ENCODE peak calls at places on chromosomes 3 and 15, in six cellular contexts. D, H, R, C, B and N are unnamed samples.

GRCh38 chr3:117619805-117620204 is 910.2 kb downstream of the TUSC7 start:
- DNase-seq in D (no peak), H (no peak), R (no peak), C (no peak), B (no peak), N (no peak)

GRCh38 chr15:31447893-31448634 is 121.4 kb downstream of the KLF13 start:
- DNase-seq in D (no peak), H (no peak), R (no peak), C (no peak), B (no peak), N (no peak)

GRCh38 chr3:120350431-120350941 is 1.3 kb upstream of the LRRC58 start:
- DNase-seq in D (peak; percentile 46), H (peak; percentile 76), R (no peak), C (peak; percentile 54), B (peak; percentile 92), N (peak; percentile 73)

GRCh38 chr15:48112242-48112641 is 8.5 kb upstream of the SLC24A5 start:
- DNase-seq in D (no peak), H (peak; percentile 7), R (no peak), C (no peak), B (peak; percentile 49), N (peak; percentile 41)

GRCh38 chr3:25181096-25181495 is 247.0 kb upstream of the RARB start:
- DNase-seq in D (no peak), H (no peak), R (no peak), C (no peak), B (no peak), N (no peak)

GRCh38 chr3:166837535-166837934 is 542.6 kb downstream of the ZBBX start:
- DNase-seq in D (no peak), H (no peak), R (no peak), C (no peak), B (no peak), N (no peak)

GRCh38 chr15:98774756-98775497 is 126.6 kb downstream of the IGF1R start:
- DNase-seq in D (no peak), H (no peak), R (no peak), C (no peak), B (no peak), N (no peak)

GRCh38 chr3:179452166-179452544 is 885 bp upstream of the GNB4 start:
- DNase-seq in D (no peak), H (peak; percentile 79), R (no peak), C (peak; percentile 55), B (peak; percentile 91), N (no peak)

GRCh38 chr3:13397316-13397715 is 22.8 kb downstream of the NUP210 start:
- DNase-seq in D (no peak), H (no peak), R (no peak), C (no peak), B (no peak), N (no peak)

GRCh38 chr3:143000525-143000924 is 845 bp upstream of the U2SURP start:
- DNase-seq in D (no peak), H (peak; percentile 62), R (no peak), C (no peak), B (no peak), N (no peak)

GRCh38 chr15:50315814-50316630 is 39.0 kb downstream of the GABPB1 start:
- DNase-seq in D (no peak), H (peak; percentile 71), R (no peak), C (peak; percentile 10), B (peak; percentile 79), N (no peak)

GRCh38 chr3:119018690-119019463 is 15.8 kb downstream of the IGSF11 start:
- DNase-seq in D (no peak), H (no peak), R (no peak), C (no peak), B (no peak), N (peak; percentile 67)

GRCh38 chr15:83304861-83305661 is 20.6 kb upstream of the BNC1 start:
- DNase-seq in D (no peak), H (no peak), R (no peak), C (no peak), B (no peak), N (no peak)

GRCh38 chr3:61518590-61518989 is 42.8 kb upstream of the PTPRG start:
- DNase-seq in D (no peak), H (no peak), R (no peak), C (no peak), B (peak; percentile 39), N (no peak)

GRCh38 chr15:64938192-64938591 is 26.5 kb downstream of the ANKDD1A start:
- DNase-seq in D (no peak), H (no peak), R (no peak), C (no peak), B (no peak), N (no peak)

GRCh38 chr15:69042531-69042930 is 28.0 kb downstream of the NOX5 start:
- DNase-seq in D (no peak), H (no peak), R (no peak), C (no peak), B (no peak), N (no peak)

GRCh38 chr15:63288778-63289378 is 11.5 kb downstream of the APH1B start:
- DNase-seq in D (no peak), H (peak; percentile 83), R (no peak), C (no peak), B (peak; percentile 78), N (no peak)

GRCh38 chr15:25724899-25725298 is 138.2 kb downstream of the ATP10A start:
- DNase-seq in D (no peak), H (no peak), R (no peak), C (no peak), B (no peak), N (no peak)

GRCh38 chr3:102206506-102207145 is 228.2 kb upstream of the ZPLD1 start:
- DNase-seq in D (peak; percentile 65), H (peak; percentile 80), R (no peak), C (peak; percentile 30), B (peak; percentile 86), N (peak; percentile 86)

DNA sequence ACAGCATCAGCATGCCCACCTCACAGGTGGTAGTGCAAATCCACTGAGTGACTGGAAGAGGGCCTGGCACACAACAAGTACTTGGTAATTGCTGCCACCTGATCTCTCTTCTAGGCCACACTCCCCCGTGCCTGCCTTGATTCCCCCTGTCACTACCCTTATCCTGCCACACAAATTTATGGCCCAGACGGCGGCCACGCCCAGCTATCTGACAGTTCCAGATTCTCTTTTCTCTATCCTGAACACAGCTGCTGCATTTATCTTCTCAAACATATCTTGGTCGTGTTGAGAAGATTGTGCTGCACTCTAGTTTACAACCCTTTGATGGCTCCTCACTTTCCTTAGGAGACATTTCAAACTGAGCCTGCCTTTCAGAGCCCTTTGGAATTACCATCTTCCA is 585.2 kb downstream of the NTRK3 start:
- DNase-seq in D (no peak), H (no peak), R (no peak), C (no peak), B (no peak), N (no peak)
- H3K9me3 ChIP-seq in D (no peaks in the 10 kb centered on the region), H (no peaks in the 10 kb centered on the region), R (peaks cover 15% of the 10 kb centered on the region), C (peaks cover 3% of the 10 kb centered on the region), B (no peaks in the 10 kb centered on the region), N (no peaks in the 10 kb centered on the region)

GRCh38 chr3:101133638-101134037 is 140.4 kb upstream of the ABI3BP start:
- DNase-seq in D (no peak), H (no peak), R (no peak), C (no peak), B (no peak), N (no peak)
- H3K4me3 ChIP-seq in D (no peak overlapping the region), H (no peak overlapping the region), R (no peak overlapping the region), C (no peak overlapping the region), B (no peak overlapping the region), N (no peak overlapping the region)

DNA sequence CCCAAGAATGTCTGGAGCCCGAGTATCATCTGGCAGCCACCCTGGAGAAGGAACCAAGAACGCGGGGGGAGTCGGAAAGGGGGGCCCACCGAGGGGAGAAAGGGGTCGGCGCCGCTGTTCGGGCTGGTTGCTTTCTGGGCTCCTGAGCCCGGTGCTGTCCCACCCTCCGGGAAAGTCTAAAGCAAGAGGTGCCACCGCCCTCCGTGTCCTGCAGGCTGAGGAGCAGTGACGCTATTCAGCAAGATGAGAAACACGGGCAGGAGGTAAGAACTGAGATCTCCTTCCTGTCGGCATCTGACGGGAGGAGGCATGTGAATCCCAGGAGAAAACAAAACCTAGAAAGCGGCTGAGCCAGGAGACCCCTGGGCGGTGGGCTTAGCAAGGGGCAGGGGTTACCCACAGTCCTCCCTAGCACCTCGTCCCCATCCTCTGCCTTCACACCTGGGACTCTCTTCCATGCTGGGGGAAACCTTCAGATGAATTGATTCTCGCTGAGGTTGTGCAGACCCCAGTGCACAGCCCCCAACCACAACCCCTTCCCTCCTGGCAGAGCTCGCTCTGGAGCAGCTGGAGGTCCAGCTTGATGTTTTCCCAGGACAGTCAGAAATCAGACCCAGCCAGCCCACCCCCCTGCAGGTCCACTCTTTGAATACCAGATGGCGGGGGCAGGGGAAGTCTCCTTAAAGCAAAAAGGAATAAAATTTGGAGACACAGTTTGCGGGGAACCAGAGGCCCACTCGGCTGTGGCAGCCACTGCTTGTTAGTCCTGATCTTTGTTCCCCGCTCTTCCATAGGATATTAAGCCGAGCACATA is 234.5 kb downstream of the XXYLT1 start:
- DNase-seq in D (peak; percentile 39), H (no peak), R (no peak), C (no peak), B (no peak), N (no peak)
- H3K9me3 ChIP-seq in D (no peaks in the 10 kb centered on the region), H (no peaks in the 10 kb centered on the region), R (no peaks in the 10 kb centered on the region), C (no peaks in the 10 kb centered on the region), B (no peaks in the 10 kb centered on the region), N (no peaks in the 10 kb centered on the region)

DNA sequence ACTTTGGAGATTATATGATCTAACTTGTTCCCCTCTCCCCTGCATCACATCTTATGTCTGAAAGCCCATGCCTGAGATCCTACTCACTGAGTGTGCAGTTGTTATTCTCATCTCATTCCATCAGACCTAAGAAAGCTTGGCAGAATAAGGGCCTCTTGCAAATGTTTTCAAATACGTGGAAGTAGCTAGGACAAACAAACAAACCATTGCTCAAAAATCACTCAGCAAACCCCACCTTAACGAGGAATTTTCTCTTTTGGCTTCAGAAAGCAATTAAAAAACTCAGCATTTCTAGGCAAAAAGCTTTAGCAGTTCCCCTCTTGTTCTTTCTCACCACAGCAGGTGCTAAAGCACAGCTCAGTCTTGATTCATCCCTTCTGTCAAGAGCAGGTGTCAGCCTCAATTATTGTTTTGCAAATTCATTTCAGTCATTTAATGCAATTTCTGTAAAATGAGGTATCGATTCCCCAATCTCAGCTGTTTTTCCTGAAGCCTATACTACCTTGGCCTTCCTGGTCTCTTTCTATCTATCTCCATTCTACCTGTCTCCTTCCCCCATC is 58.5 kb upstream of the NUDT16 start:
- DNase-seq in D (no peak), H (no peak), R (no peak), C (no peak), B (no peak), N (no peak)
- H3K4me3 ChIP-seq in D (no peak overlapping the region), H (no peak overlapping the region), R (no peak overlapping the region), C (no peak overlapping the region), B (no peak overlapping the region), N (no peak overlapping the region)

GRCh38 chr3:2061360-2061759 is 37.3 kb upstream of the CNTN4 start:
- DNase-seq in D (no peak), H (no peak), R (no peak), C (no peak), B (no peak), N (no peak)
- H3K9me3 ChIP-seq in D (no peaks in the 10 kb centered on the region), H (no peaks in the 10 kb centered on the region), R (no peaks in the 10 kb centered on the region), C (peaks cover 9% of the 10 kb centered on the region), B (no peaks in the 10 kb centered on the region), N (no peaks in the 10 kb centered on the region)

GRCh38 chr3:99656606-99657005 is 18.2 kb downstream of the COL8A1 start:
- DNase-seq in D (no peak), H (peak; percentile 50), R (no peak), C (no peak), B (peak; percentile 38), N (no peak)
- H3K4me3 ChIP-seq in D (no peak overlapping the region), H (no peak overlapping the region), R (no peak overlapping the region), C (no peak overlapping the region), B (no peak overlapping the region), N (no peak overlapping the region)